ENCODE peak calls at places on chromosome 19, in four cellular contexts. L is stomach, Q is tibial nerve, V is tibial artery. N is an unnamed sample.

GRCh38 chr19:33684550-33685303 is 63.0 kb downstream of the CHST8 start:
- DNase-seq in L (no peak), V (no peak), Q (no peak), N (no peak)

GRCh38 chr19:16117594-16118033 is 5.9 kb downstream of the RAB8A start:
- DNase-seq in L (no peak), V (no peak), Q (no peak), N (no peak)

GRCh38 chr19:16569609-16570320 is 2.5 kb downstream of the SLC35E1 start:
- DNase-seq in Q (no peak), L (peak; percentile 71), V (no peak), N (no peak)

GRCh38 chr19:16062789-16063188 is 13.5 kb upstream of the TPM4 start:
- DNase-seq in Q (no peak), L (peak; percentile 70), V (peak; percentile 54), N (no peak)

GRCh38 chr19:16442386-16443276 is 29.1 kb downstream of the EPS15L1 start:
- DNase-seq in V (no peak), L (peak; percentile 60), Q (no peak), N (no peak)

GRCh38 chr19:57587529-57587928 is 3.6 kb downstream of the ZIK1 start:
- DNase-seq in V (no peak), L (no peak), Q (no peak), N (peak; percentile 83)

GRCh38 chr19:45752639-45753038 is 16.4 kb downstream of the SIX5 start:
- DNase-seq in V (no peak), L (no peak), Q (no peak), N (no peak)

GRCh38 chr19:45640849-45641273 is 1.7 kb upstream of the EML2 start:
- DNase-seq in V (no peak), Q (no peak), L (peak; percentile 50), N (no peak)

GRCh38 chr19:11798391-11799296 is at the start of gene ZNF491:
- DNase-seq in L (peak; percentile 94), V (peak; percentile 95), Q (peak; percentile 75), N (peak; percentile 88)

GRCh38 chr19:5588441-5588840 is 20.7 kb upstream of the TINCR start:
- DNase-seq in L (no peak), V (no peak), Q (no peak), N (no peak)

GRCh38 chr19:31214086-31214485 is 135.2 kb downstream of the TSHZ3 start:
- DNase-seq in Q (no peak), L (peak; percentile 63), V (peak; percentile 59), N (peak; percentile 99)

GRCh38 chr19:13817018-13817614 is 21.9 kb downstream of the ZSWIM4 start:
- DNase-seq in V (no peak), L (peak; percentile 74), Q (no peak), N (no peak)

GRCh38 chr19:55105237-55105636 is 12.2 kb downstream of the PPP1R12C start:
- DNase-seq in V (no peak), Q (no peak), L (no peak), N (no peak)

GRCh38 chr19:21314676-21315075 is 14.5 kb downstream of the ZNF708 start:
- DNase-seq in V (no peak), L (no peak), Q (no peak), N (no peak)

GRCh38 chr19:57850553-57851017 is 926 bp downstream of the ZNF587 start:
- DNase-seq in V (no peak), Q (no peak), L (peak; percentile 56), N (peak; percentile 23)

GRCh38 chr19:37997911-37998344 is 90.9 kb downstream of the SIPA1L3 start:
- DNase-seq in V (no peak), L (no peak), Q (no peak), N (peak; percentile 83)

GRCh38 chr19:389935-390289 is 19.0 kb downstream of the C2CD4C start:
- DNase-seq in Q (no peak), V (no peak), L (no peak), N (no peak)

GRCh38 chr19:29672933-29673336 is 7.7 kb downstream of the PLEKHF1 start:
- DNase-seq in V (no peak), L (peak; percentile 41), Q (no peak), N (no peak)

GRCh38 chr19:8308891-8309291 is 733 bp upstream of the CD320 start:
- DNase-seq in L (peak; percentile 23), V (no peak), Q (peak; percentile 9), N (no peak)

GRCh38 chr19:8307965-8308866 is at the start of gene CD320:
- DNase-seq in V (peak; percentile 91), Q (peak; percentile 81), L (peak; percentile 93), N (peak; percentile 83)

GRCh38 chr19:8307400-8307964 is 676 bp downstream of the CD320 start:
- DNase-seq in Q (peak; percentile 7), L (peak; percentile 25), V (no peak), N (no peak)

GRCh38 chr19:8311461-8312260 is 3.5 kb upstream of the CD320 start:
- DNase-seq in L (peak; percentile 9), V (no peak), Q (no peak), N (no peak)

GRCh38 chr19:8310342-8311055 is 2.3 kb upstream of the CD320 start:
- DNase-seq in Q (no peak), V (no peak), L (peak; percentile 20), N (no peak)
- H3K36me3 ChIP-seq in Q (peaks cover 16% of the 10 kb centered on the region), V (peaks cover 60% of the 10 kb centered on the region), L (peaks cover 60% of the 10 kb centered on the region), N (peaks cover 30% of the 10 kb centered on the region)

GRCh38 chr19:4151623-4152022 is 1.8 kb upstream of the CREB3L3 start:
- DNase-seq in L (no peak), V (no peak), Q (no peak), N (no peak)

GRCh38 chr19:4154571-4155312 is 1.3 kb downstream of the CREB3L3 start:
- DNase-seq in Q (no peak), L (no peak), V (no peak), N (no peak)

GRCh38 chr19:4152241-4152998 is 1.0 kb upstream of the CREB3L3 start:
- DNase-seq in V (no peak), L (no peak), Q (no peak), N (no peak)

GRCh38 chr19:4161415-4162077 is 8.1 kb downstream of the CREB3L3 start:
- DNase-seq in Q (no peak), V (no peak), L (no peak), N (no peak)

DNA sequence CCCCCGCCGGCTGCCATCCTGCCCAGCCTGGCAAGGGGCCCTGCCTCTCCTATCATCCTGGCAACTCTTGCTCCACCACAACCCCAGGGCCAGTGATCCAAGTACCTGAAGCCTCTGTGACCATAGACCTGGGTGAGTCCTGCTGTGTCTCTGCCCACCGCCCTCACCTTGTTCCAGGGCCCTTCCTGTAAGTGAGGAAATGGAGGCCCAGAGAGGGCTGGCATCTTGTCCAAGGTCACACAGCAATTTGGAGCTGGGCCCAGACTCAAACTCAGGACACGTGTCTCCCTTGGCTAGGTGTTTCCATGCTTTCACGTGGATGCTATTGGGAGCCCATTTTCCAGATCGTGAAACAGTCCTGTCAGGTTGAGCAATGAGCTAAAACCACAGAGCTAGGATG is 3.7 kb downstream of the CREB3L3 start:
- DNase-seq in V (no peak), Q (no peak), L (no peak), N (no peak)
- TF ChIP-seq CTCF in V (no peak), Q (no peak), L (no peak), N (no peak)

GRCh38 chr19:10501971-10502523 is 1.1 kb downstream of the KEAP1 start:
- DNase-seq in L (peak; percentile 98), V (peak; percentile 72), Q (peak; percentile 55), N (peak; percentile 13)
- H3K36me3 ChIP-seq in L (peaks cover 25% of the 10 kb centered on the region), V (peaks cover 16% of the 10 kb centered on the region), Q (no peaks in the 10 kb centered on the region), N (peaks cover 18% of the 10 kb centered on the region)

GRCh38 chr19:41868989-41869300 is 8.1 kb upstream of the CD79A start:
- DNase-seq in Q (no peak), L (no peak), V (no peak), N (no peak)

GRCh38 chr19:41872384-41872774 is 4.7 kb upstream of the CD79A start:
- DNase-seq in V (no peak), L (no peak), Q (no peak), N (no peak)

GRCh38 chr19:41871573-41872383 is 5.3 kb upstream of the CD79A start:
- DNase-seq in L (no peak), V (no peak), Q (no peak), N (no peak)

GRCh38 chr19:41869374-41869955 is 7.6 kb upstream of the CD79A start:
- DNase-seq in L (no peak), V (no peak), Q (no peak), N (no peak)

GRCh38 chr19:41870401-41870873 is 6.6 kb upstream of the CD79A start:
- DNase-seq in V (no peak), Q (no peak), L (no peak), N (peak; percentile 38)
- TF ChIP-seq CTCF in V (no peak), Q (no peak), L (no peak), N (no peak)

GRCh38 chr19:40335101-40335500 is 13.1 kb downstream of the C19orf47 start:
- DNase-seq in V (no peak), Q (no peak), L (no peak), N (no peak)

GRCh38 chr19:40331052-40331451 is 17.1 kb downstream of the C19orf47 start:
- DNase-seq in V (no peak), L (no peak), Q (no peak), N (no peak)

GRCh38 chr19:40337107-40337506 is 11.1 kb downstream of the C19orf47 start:
- DNase-seq in V (no peak), Q (no peak), L (no peak), N (no peak)

GRCh38 chr19:40335855-40336700 is 12.1 kb downstream of the C19orf47 start:
- DNase-seq in L (no peak), V (no peak), Q (no peak), N (no peak)

GRCh38 chr19:40332669-40333068 is 15.5 kb downstream of the C19orf47 start:
- DNase-seq in L (no peak), Q (no peak), V (no peak), N (no peak)
- H3K36me3 ChIP-seq in L (peaks cover 88% of the 10 kb centered on the region), Q (peaks cover 21% of the 10 kb centered on the region), V (peaks cover 78% of the 10 kb centered on the region), N (peaks cover 44% of the 10 kb centered on the region)

GRCh38 chr19:56120002-56120370 is 1.1 kb downstream of the ZNF787 start:
- DNase-seq in V (no peak), Q (no peak), L (no peak), N (no peak)

GRCh38 chr19:56121180-56122167 is at the start of gene ZNF787:
- DNase-seq in L (peak; percentile 99), Q (peak; percentile 96), V (peak; percentile 98), N (peak; percentile 91)

GRCh38 chr19:56118666-56119584 is 2.2 kb downstream of the ZNF787 start:
- DNase-seq in V (no peak), Q (no peak), L (no peak), N (no peak)

GRCh38 chr19:56119585-56119978 is 1.5 kb downstream of the ZNF787 start:
- DNase-seq in Q (no peak), V (no peak), L (peak; percentile 61), N (peak; percentile 70)

GRCh38 chr19:56120371-56121179 is 520 bp downstream of the ZNF787 start:
- DNase-seq in L (peak; percentile 77), Q (peak; percentile 28), V (peak; percentile 61), N (peak; percentile 53)
- TF ChIP-seq CTCF in L (no peak), Q (peak; percentile 41), V (no peak), N (peak; percentile 42)

DNA sequence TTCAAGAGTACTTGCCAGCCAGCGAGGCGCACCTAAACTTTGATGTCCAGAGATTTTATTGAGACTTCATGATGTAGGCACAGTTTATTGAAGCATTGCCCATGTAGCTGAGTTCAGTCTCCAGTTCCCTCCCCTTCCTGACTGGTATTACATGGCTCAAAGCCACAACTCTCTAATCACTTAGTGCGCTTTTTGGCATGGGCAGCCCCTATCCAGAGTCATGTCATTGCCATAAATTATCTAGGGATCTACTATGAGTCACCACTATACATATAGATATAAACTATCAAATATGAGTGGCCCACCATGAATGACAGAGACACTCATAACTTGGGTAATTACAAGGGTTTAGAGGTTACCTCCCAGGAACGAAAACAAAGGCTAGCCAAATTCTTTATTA is 7.7 kb downstream of the ZNF614 start:
- DNase-seq in L (no peak), Q (no peak), V (no peak), N (no peak)
- H3K36me3 ChIP-seq in L (peaks cover 100% of the 10 kb centered on the region), Q (peaks cover 81% of the 10 kb centered on the region), V (peaks cover 100% of the 10 kb centered on the region), N (peaks cover 76% of the 10 kb centered on the region)